ENCODE peak calls at places on chromosomes 6 and 20, in eight cellular contexts. N is astrocyte of the spinal cord; H is CD8-positive, alpha-beta T cell; V is H9; Y is right lobe of liver; S is HepG2; Z is uterus; T is HFFc6. E is an unnamed sample.

GRCh38 chr20:57409316-57409671 is 18.1 kb downstream of the RBM38 start:
- DNase-seq in N (no peak), H (peak), V (no peak), Y (no peak), S (no peak), Z (no peak), T (no peak), E (no peak)

GRCh38 chr6:1518855-1519254 is 90.9 kb upstream of the FOXC1 start:
- DNase-seq in N (no peak), H (no peak), V (no peak), Y (no peak), S (no peak), Z (no peak), T (no peak), E (no peak)

GRCh38 chr6:16060039-16060438 is 68.8 kb upstream of the MYLIP start:
- DNase-seq in N (no peak), H (no peak), V (peak), Y (no peak), S (no peak), Z (no peak), T (no peak), E (no peak)

GRCh38 chr6:8658391-8658790 is 223.0 kb upstream of the SLC35B3 start:
- DNase-seq in N (no peak), H (no peak), V (no peak), Y (no peak), S (no peak), Z (no peak), T (no peak), E (no peak)

GRCh38 chr6:156402628-156403027 is 374.6 kb upstream of the ARID1B start:
- DNase-seq in N (no peak), H (no peak), V (no peak), Y (no peak), S (no peak), Z (no peak), T (no peak), E (no peak)

GRCh38 chr6:152598858-152599537 is 38.2 kb downstream of the SYNE1 start:
- DNase-seq in N (no peak), H (no peak), V (no peak), Y (no peak), S (no peak), Z (no peak), T (peak), E (no peak)

GRCh38 chr6:31305674-31306219 is 33.9 kb upstream of the HLA-C start:
- DNase-seq in N (no peak), H (no peak), V (no peak), Y (no peak), S (no peak), Z (no peak), T (no peak), E (no peak)

GRCh38 chr20:42024653-42025052 is 406.5 kb upstream of the CHD6 start:
- DNase-seq in N (no peak), H (no peak), V (peak), Y (no peak), S (no peak), Z (no peak), T (no peak), E (no peak)

GRCh38 chr6:41636803-41637178 is 1.5 kb upstream of the MDFI start:
- DNase-seq in N (peak), H (no peak), V (peak), Y (peak), S (no peak), Z (no peak), T (no peak), E (no peak)

GRCh38 chr20:60262967-60263603 is 304.9 kb downstream of the CDH26 start:
- DNase-seq in N (no peak), H (peak), V (peak), Y (no peak), S (peak), Z (no peak), T (no peak), E (peak)

GRCh38 chr20:48697845-48698491 is 129.8 kb downstream of the PREX1 start:
- DNase-seq in N (peak), H (no peak), V (no peak), Y (peak), S (peak), Z (no peak), T (peak), E (no peak)

GRCh38 chr6:155315516-155315871 is 1.2 kb upstream of the TFB1M start:
- DNase-seq in N (no peak), H (no peak), V (no peak), Y (no peak), S (peak), Z (no peak), T (no peak), E (no peak)

GRCh38 chr6:120211955-120212792 is 862.6 kb upstream of the MAN1A1 start:
- DNase-seq in N (peak), H (no peak), V (no peak), Y (no peak), S (peak), Z (no peak), T (no peak), E (no peak)

GRCh38 chr6:85436408-85436807 is 13.5 kb upstream of the NT5E start:
- DNase-seq in N (peak), H (no peak), V (no peak), Y (no peak), S (no peak), Z (no peak), T (no peak), E (no peak)

GRCh38 chr20:58133020-58133419 is 95.4 kb downstream of the ANKRD60 start:
- DNase-seq in N (no peak), H (no peak), V (peak), Y (no peak), S (no peak), Z (no peak), T (no peak), E (no peak)

GRCh38 chr6:127923135-127923534 is 22.3 kb upstream of the THEMIS start:
- DNase-seq in N (no peak), H (no peak), V (no peak), Y (no peak), S (no peak), Z (no peak), T (no peak), E (no peak)

GRCh38 chr20:34410331-34410730 is 47.3 kb downstream of the ITCH start:
- DNase-seq in N (no peak), H (no peak), V (no peak), Y (no peak), S (no peak), Z (no peak), T (peak), E (no peak)

GRCh38 chr20:45508068-45508886 is 7.1 kb downstream of the SPINT3 start:
- DNase-seq in N (no peak), H (no peak), V (no peak), Y (no peak), S (peak), Z (no peak), T (no peak), E (no peak)

GRCh38 chr6:168156742-168157265 is 77.8 kb upstream of the FRMD1 start:
- DNase-seq in N (no peak), H (no peak), V (peak), Y (no peak), S (no peak), Z (no peak), T (no peak), E (no peak)

GRCh38 chr6:88301888-88302768 is 136.0 kb upstream of the CNR1 start:
- DNase-seq in N (no peak), H (no peak), V (no peak), Y (peak), S (peak), Z (no peak), T (no peak), E (no peak)

GRCh38 chr6:31075528-31075927 is 36.8 kb downstream of the C6orf15 start:
- DNase-seq in N (peak), H (no peak), V (no peak), Y (no peak), S (no peak), Z (no peak), T (peak), E (no peak)

GRCh38 chr6:8969747-8970146 is 534.4 kb upstream of the SLC35B3 start:
- DNase-seq in N (no peak), H (no peak), V (no peak), Y (no peak), S (no peak), Z (no peak), T (no peak), E (no peak)

GRCh38 chr6:90079555-90080490 is 185.6 kb downstream of the GJA10 start:
- DNase-seq in N (no peak), H (peak), V (no peak), Y (no peak), S (no peak), Z (no peak), T (no peak), E (no peak)

GRCh38 chr20:46642944-46643343 is 8.3 kb downstream of the SLC13A3 start:
- DNase-seq in N (no peak), H (no peak), V (no peak), Y (no peak), S (no peak), Z (no peak), T (no peak), E (no peak)

GRCh38 chr6:15626878-15627683 is 35.7 kb downstream of the DTNBP1 start:
- DNase-seq in N (no peak), H (no peak), V (no peak), Y (no peak), S (no peak), Z (no peak), T (no peak), E (no peak)

GRCh38 chr6:21831531-21832291 is 238.2 kb downstream of the SOX4 start:
- DNase-seq in N (peak), H (no peak), V (no peak), Y (no peak), S (no peak), Z (no peak), T (no peak), E (no peak)

GRCh38 chr6:23181301-23182110 is 612.1 kb downstream of the HDGFL1 start:
- DNase-seq in N (no peak), H (no peak), V (no peak), Y (no peak), S (no peak), Z (no peak), T (no peak), E (no peak)

GRCh38 chr6:132279592-132280139 is 121.6 kb downstream of the MOXD1 start:
- DNase-seq in N (peak), H (peak), V (peak), Y (peak), S (peak), Z (peak), T (peak), E (peak)

GRCh38 chr6:28336284-28337024 is 506 bp upstream of the ZSCAN31 start:
- DNase-seq in N (peak), H (peak), V (no peak), Y (no peak), S (peak), Z (no peak), T (no peak), E (no peak)

GRCh38 chr6:55980627-55981211 is 105.3 kb upstream of the BMP5 start:
- DNase-seq in N (peak), H (no peak), V (no peak), Y (no peak), S (peak), Z (no peak), T (peak), E (no peak)

GRCh38 chr20:21048841-21049273 is 57.3 kb downstream of the LINC00237 start:
- DNase-seq in N (no peak), H (peak), V (peak), Y (peak), S (peak), Z (no peak), T (no peak), E (peak)

GRCh38 chr6:21935561-21936028 is 342.0 kb downstream of the SOX4 start:
- DNase-seq in N (peak), H (no peak), V (peak), Y (no peak), S (peak), Z (no peak), T (peak), E (no peak)

GRCh38 chr6:125273965-125274364 is 27.8 kb downstream of the HDDC2 start:
- DNase-seq in N (peak), H (no peak), V (no peak), Y (no peak), S (no peak), Z (no peak), T (no peak), E (no peak)

GRCh38 chr6:99590728-99591672 is 15.6 kb upstream of the PRDM13 start:
- DNase-seq in N (no peak), H (no peak), V (peak), Y (no peak), S (no peak), Z (no peak), T (no peak), E (no peak)

GRCh38 chr20:44532981-44533331 is 11.1 kb upstream of the SERINC3 start:
- DNase-seq in N (no peak), H (no peak), V (no peak), Y (no peak), S (peak), Z (no peak), T (peak), E (no peak)

GRCh38 chr6:4313044-4313686 is 177.8 kb upstream of the ECI2 start:
- DNase-seq in N (peak), H (no peak), V (peak), Y (no peak), S (no peak), Z (no peak), T (peak), E (no peak)

GRCh38 chr6:109595998-109596397 is 95.0 kb downstream of the AK9 start:
- DNase-seq in N (peak), H (no peak), V (peak), Y (no peak), S (peak), Z (no peak), T (peak), E (no peak)
- TF ChIP-seq CTCF in N (peak), H (peak), V (peak), Y (peak), S (peak), Z (no peak), T (peak), E (no peak)

GRCh38 chr20:1302578-1303541 is 26.1 kb downstream of the SDCBP2 start:
- DNase-seq in N (no peak), H (no peak), V (no peak), Y (no peak), S (no peak), Z (no peak), T (no peak), E (no peak)

GRCh38 chr20:1306316-1307135 is 22.4 kb downstream of the SDCBP2 start:
- DNase-seq in N (no peak), H (no peak), V (no peak), Y (no peak), S (no peak), Z (no peak), T (no peak), E (no peak)

GRCh38 chr20:1307171-1307570 is 21.8 kb downstream of the SDCBP2 start:
- DNase-seq in N (no peak), H (no peak), V (no peak), Y (no peak), S (no peak), Z (no peak), T (no peak), E (no peak)

GRCh38 chr20:1305682-1306081 is 23.3 kb downstream of the SDCBP2 start:
- DNase-seq in N (no peak), H (no peak), V (no peak), Y (no peak), S (no peak), Z (no peak), T (no peak), E (no peak)

DNA sequence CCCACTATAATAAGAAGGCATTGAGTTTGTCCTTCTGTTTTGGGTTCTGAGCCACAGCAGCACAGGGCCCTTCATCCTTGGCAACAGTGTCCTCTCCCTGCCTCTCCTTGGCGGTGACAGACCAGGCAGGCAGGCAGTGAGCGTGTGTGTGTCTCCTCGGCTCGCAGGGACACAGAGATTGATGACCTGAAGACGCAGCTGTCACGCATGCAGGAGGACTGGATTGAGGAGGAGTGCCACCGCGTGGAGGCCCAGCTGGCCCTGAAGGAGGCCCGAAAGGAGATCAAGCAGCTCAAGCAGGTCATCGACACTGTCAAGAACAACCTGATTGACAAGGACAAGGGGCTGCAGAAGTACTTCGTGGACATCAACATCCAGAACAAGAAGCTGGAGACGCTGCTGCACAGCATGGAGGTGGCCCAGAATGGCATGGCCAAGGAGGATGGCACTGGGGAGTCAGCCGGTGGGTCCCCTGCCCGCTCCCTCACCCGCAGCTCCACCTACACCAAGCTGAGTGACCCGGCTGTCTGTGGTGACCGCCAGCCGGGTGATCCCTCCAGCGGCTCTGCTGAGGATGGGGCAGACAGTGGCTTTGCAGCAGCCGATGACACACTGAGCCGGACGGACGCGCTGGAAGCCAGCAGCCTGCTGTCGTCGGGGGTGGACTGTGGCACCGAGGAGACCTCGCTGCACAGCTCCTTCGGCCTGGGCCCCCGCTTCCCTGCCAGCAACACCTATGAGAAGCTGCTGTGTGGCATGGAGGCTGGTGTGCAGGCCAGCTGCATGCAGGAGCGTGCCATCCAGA is 24.0 kb downstream of the SDCBP2 start:
- DNase-seq in N (no peak), H (no peak), V (no peak), Y (no peak), S (no peak), Z (no peak), T (no peak), E (no peak)
- TF ChIP-seq CTCF in N (no peak), H (no peak), V (no peak), Y (no peak), S (no peak), Z (no peak), T (no peak), E (no peak)

GRCh38 chr20:19568128-19568527 is 189.9 kb upstream of the RIN2 start:
- DNase-seq in N (no peak), H (no peak), V (no peak), Y (no peak), S (no peak), Z (no peak), T (no peak), E (no peak)

GRCh38 chr20:19566226-19566960 is 191.7 kb upstream of the RIN2 start:
- DNase-seq in N (peak), H (no peak), V (no peak), Y (no peak), S (no peak), Z (no peak), T (no peak), E (no peak)

GRCh38 chr20:19564261-19564660 is 193.8 kb upstream of the RIN2 start:
- DNase-seq in N (no peak), H (no peak), V (no peak), Y (no peak), S (no peak), Z (no peak), T (no peak), E (no peak)

GRCh38 chr20:19560876-19561480 is 197.1 kb upstream of the RIN2 start:
- DNase-seq in N (no peak), H (no peak), V (no peak), Y (no peak), S (no peak), Z (no peak), T (no peak), E (no peak)

GRCh38 chr20:19565721-19566120 is 192.3 kb upstream of the RIN2 start:
- DNase-seq in N (no peak), H (no peak), V (no peak), Y (no peak), S (no peak), Z (no peak), T (no peak), E (no peak)
- TF ChIP-seq CTCF in N (no peak), H (no peak), V (no peak), Y (no peak), S (no peak), Z (no peak), T (no peak), E (no peak)

GRCh38 chr20:38789503-38790209 is 15.8 kb upstream of the PPP1R16B start:
- DNase-seq in N (peak), H (no peak), V (no peak), Y (no peak), S (no peak), Z (no peak), T (peak), E (no peak)

GRCh38 chr20:38787870-38788269 is 17.6 kb upstream of the PPP1R16B start:
- DNase-seq in N (no peak), H (no peak), V (no peak), Y (no peak), S (no peak), Z (no peak), T (no peak), E (no peak)

GRCh38 chr20:38791291-38791690 is 14.2 kb upstream of the PPP1R16B start:
- DNase-seq in N (no peak), H (no peak), V (no peak), Y (no peak), S (no peak), Z (no peak), T (no peak), E (no peak)

GRCh38 chr20:38791940-38792339 is 13.6 kb upstream of the PPP1R16B start:
- DNase-seq in N (no peak), H (no peak), V (no peak), Y (no peak), S (no peak), Z (no peak), T (no peak), E (no peak)

GRCh38 chr20:38790210-38791053 is 15.1 kb upstream of the PPP1R16B start:
- DNase-seq in N (no peak), H (peak), V (peak), Y (no peak), S (peak), Z (no peak), T (no peak), E (no peak)
- TF ChIP-seq CTCF in N (peak), H (peak), V (peak), Y (peak), S (peak), Z (peak), T (peak), E (peak)

GRCh38 chr20:19249515-19249914 is 37.1 kb downstream of the SLC24A3 start:
- DNase-seq in N (no peak), H (no peak), V (no peak), Y (no peak), S (no peak), Z (no peak), T (no peak), E (no peak)
- TF ChIP-seq CTCF in N (no peak), H (no peak), V (peak), Y (peak), S (peak), Z (peak), T (no peak), E (no peak)